ENCODE peak calls at places on chromosomes 7 and 10, in six cellular contexts. C is ovary, X is sigmoid colon, N is heart left ventricle, G is prostate gland, H is IMR-90. P is an unnamed sample.
A peak's percentile ranks its signal among the peaks of the same experiment; 100 is the strongest.

GRCh38 chr7:36939816-36940215 is 215.5 kb upstream of the AOAH start:
- DNase-seq in C (no peak), X (no peak), N (no peak), G (no peak), H (no peak), P (no peak)

GRCh38 chr7:145009866-145010265 is 174.0 kb upstream of the TPK1 start:
- DNase-seq in C (no peak), X (no peak), N (no peak), G (no peak), H (no peak), P (no peak)

GRCh38 chr7:117347962-117348672 is 25.3 kb upstream of the WNT2 start:
- DNase-seq in C (no peak), X (no peak), N (no peak), G (no peak), H (no peak), P (no peak)

GRCh38 chr10:6202098-6202683 is 541 bp upstream of the PFKFB3 start:
- DNase-seq in C (no peak), X (no peak), N (no peak), G (no peak), H (no peak), P (no peak)

GRCh38 chr7:51289608-51290370 is 26.8 kb downstream of the COBL start:
- DNase-seq in C (no peak), X (no peak), N (no peak), G (no peak), H (no peak), P (no peak)

GRCh38 chr10:92814790-92815189 is 33.5 kb upstream of the EXOC6 start:
- DNase-seq in C (no peak), X (no peak), N (no peak), G (no peak), H (no peak), P (no peak)

GRCh38 chr7:1664711-1665591 is 5.1 kb upstream of the ELFN1 start:
- DNase-seq in C (peak; percentile 82), X (peak; percentile 62), N (peak; percentile 63), G (peak; percentile 39), H (peak; percentile 41), P (peak; percentile 53)

GRCh38 chr7:103644319-103644718 is 198.3 kb upstream of the SLC26A5 start:
- DNase-seq in C (no peak), X (no peak), N (no peak), G (no peak), H (no peak), P (no peak)

GRCh38 chr10:16381083-16381482 is 55.7 kb upstream of the PTER start:
- DNase-seq in C (no peak), X (no peak), N (no peak), G (no peak), H (no peak), P (no peak)

GRCh38 chr10:83218205-83218604 is 921.1 kb upstream of the GHITM start:
- DNase-seq in C (no peak), X (no peak), N (no peak), G (no peak), H (no peak), P (no peak)

GRCh38 chr10:65861249-65861648 is 1064.6 kb upstream of the LRRTM3 start:
- DNase-seq in C (no peak), X (no peak), N (no peak), G (no peak), H (no peak), P (no peak)

GRCh38 chr10:4661572-4662255 is 164.3 kb upstream of the AKR1E2 start:
- DNase-seq in C (peak; percentile 42), X (peak; percentile 84), N (peak; percentile 83), G (peak; percentile 65), H (no peak), P (no peak)

GRCh38 chr7:40836218-40836617 is 701.4 kb downstream of the SUGCT start:
- DNase-seq in C (no peak), X (no peak), N (no peak), G (no peak), H (peak; percentile 21), P (no peak)

GRCh38 chr10:126935263-126935946 is 30.2 kb downstream of the DOCK1 start:
- DNase-seq in C (no peak), X (no peak), N (no peak), G (no peak), H (peak; percentile 34), P (no peak)

GRCh38 chr7:131235489-131236317 is 92.0 kb upstream of the MKLN1 start:
- DNase-seq in C (no peak), X (peak; percentile 71), N (peak; percentile 43), G (no peak), H (peak; percentile 100), P (peak; percentile 60)

GRCh38 chr10:103622935-103623574 is 129.6 kb downstream of the NEURL1 start:
- DNase-seq in C (no peak), X (no peak), N (no peak), G (no peak), H (no peak), P (no peak)

GRCh38 chr10:132236161-132236560 is 49.4 kb downstream of the DPYSL4 start:
- DNase-seq in C (no peak), X (no peak), N (no peak), G (no peak), H (no peak), P (no peak)

GRCh38 chr10:51214207-51214896 is 140.1 kb downstream of the PRKG1 start:
- DNase-seq in C (no peak), X (no peak), N (no peak), G (no peak), H (peak; percentile 30), P (no peak)

GRCh38 chr7:74479961-74480829 is 26.5 kb downstream of the GTF2IRD1 start:
- DNase-seq in C (peak; percentile 80), X (peak; percentile 96), N (peak; percentile 83), G (peak; percentile 79), H (peak; percentile 93), P (peak; percentile 94)

GRCh38 chr7:157432957-157433576 is 96.3 kb downstream of the DNAJB6 start:
- DNase-seq in C (peak; percentile 42), X (peak; percentile 57), N (no peak), G (peak; percentile 23), H (peak; percentile 17), P (no peak)

GRCh38 chr10:60466267-60467201 is 76.9 kb upstream of the ANK3 start:
- DNase-seq in C (no peak), X (no peak), N (no peak), G (no peak), H (peak; percentile 71), P (no peak)

GRCh38 chr7:41696323-41696916 is 6.5 kb downstream of the INHBA start:
- DNase-seq in C (peak; percentile 84), X (peak; percentile 86), N (peak; percentile 70), G (peak; percentile 74), H (peak; percentile 88), P (peak; percentile 78)

GRCh38 chr7:139431010-139431409 is 52.5 kb downstream of the KLRG2 start:
- DNase-seq in C (no peak), X (no peak), N (no peak), G (peak; percentile 80), H (no peak), P (peak; percentile 65)

GRCh38 chr10:84331091-84331490 is 2.7 kb downstream of the CCSER2 start:
- DNase-seq in C (no peak), X (no peak), N (no peak), G (no peak), H (no peak), P (no peak)

GRCh38 chr10:84685047-84685660 is 356.8 kb downstream of the CCSER2 start:
- DNase-seq in C (no peak), X (no peak), N (no peak), G (no peak), H (no peak), P (no peak)

GRCh38 chr7:23014681-23015080 is 751 bp upstream of the HYCC1 start:
- DNase-seq in C (no peak), X (no peak), N (no peak), G (no peak), H (no peak), P (no peak)

GRCh38 chr7:23011222-23011924 is 2.6 kb downstream of the HYCC1 start:
- DNase-seq in C (no peak), X (no peak), N (no peak), G (no peak), H (no peak), P (no peak)

GRCh38 chr7:23012186-23012585 is 1.7 kb downstream of the HYCC1 start:
- DNase-seq in C (no peak), X (no peak), N (no peak), G (no peak), H (no peak), P (no peak)

GRCh38 chr7:23013715-23014649 is at the start of gene HYCC1:
- DNase-seq in C (peak; percentile 98), X (peak; percentile 100), N (peak; percentile 99), G (peak; percentile 99), H (peak; percentile 99), P (peak; percentile 99)

GRCh38 chr7:23012797-23013714 is 874 bp downstream of the HYCC1 start:
- DNase-seq in C (peak; percentile 49), X (peak; percentile 76), N (peak; percentile 38), G (peak; percentile 5), H (no peak), P (peak; percentile 28)
- TF ChIP-seq CTCF in C (no peak), X (no peak), N (no peak), G (peak; percentile 6), H (no peak), P (no peak)

GRCh38 chr7:55893940-55894339 is 6.7 kb downstream of the ZNF713 start:
- DNase-seq in C (no peak), X (no peak), N (no peak), G (no peak), H (no peak), P (no peak)

GRCh38 chr7:55898287-55898686 is 11.0 kb downstream of the ZNF713 start:
- DNase-seq in C (no peak), X (no peak), N (no peak), G (no peak), H (no peak), P (no peak)

GRCh38 chr7:55895021-55895420 is 7.8 kb downstream of the ZNF713 start:
- DNase-seq in C (no peak), X (no peak), N (no peak), G (no peak), H (no peak), P (no peak)
- TF ChIP-seq POLR2A in C (no peak), X (no peak), N (no peak), G (no peak), H (no peak), P (no peak)

GRCh38 chr7:115676080-115676479 is 354.5 kb downstream of the TFEC start:
- DNase-seq in C (peak; percentile 24), X (peak; percentile 70), N (no peak), G (peak; percentile 27), H (peak; percentile 66), P (no peak)
- TF ChIP-seq CTCF in C (no peak), X (no peak), N (no peak), G (no peak), H (peak; percentile 60), P (no peak)

DNA sequence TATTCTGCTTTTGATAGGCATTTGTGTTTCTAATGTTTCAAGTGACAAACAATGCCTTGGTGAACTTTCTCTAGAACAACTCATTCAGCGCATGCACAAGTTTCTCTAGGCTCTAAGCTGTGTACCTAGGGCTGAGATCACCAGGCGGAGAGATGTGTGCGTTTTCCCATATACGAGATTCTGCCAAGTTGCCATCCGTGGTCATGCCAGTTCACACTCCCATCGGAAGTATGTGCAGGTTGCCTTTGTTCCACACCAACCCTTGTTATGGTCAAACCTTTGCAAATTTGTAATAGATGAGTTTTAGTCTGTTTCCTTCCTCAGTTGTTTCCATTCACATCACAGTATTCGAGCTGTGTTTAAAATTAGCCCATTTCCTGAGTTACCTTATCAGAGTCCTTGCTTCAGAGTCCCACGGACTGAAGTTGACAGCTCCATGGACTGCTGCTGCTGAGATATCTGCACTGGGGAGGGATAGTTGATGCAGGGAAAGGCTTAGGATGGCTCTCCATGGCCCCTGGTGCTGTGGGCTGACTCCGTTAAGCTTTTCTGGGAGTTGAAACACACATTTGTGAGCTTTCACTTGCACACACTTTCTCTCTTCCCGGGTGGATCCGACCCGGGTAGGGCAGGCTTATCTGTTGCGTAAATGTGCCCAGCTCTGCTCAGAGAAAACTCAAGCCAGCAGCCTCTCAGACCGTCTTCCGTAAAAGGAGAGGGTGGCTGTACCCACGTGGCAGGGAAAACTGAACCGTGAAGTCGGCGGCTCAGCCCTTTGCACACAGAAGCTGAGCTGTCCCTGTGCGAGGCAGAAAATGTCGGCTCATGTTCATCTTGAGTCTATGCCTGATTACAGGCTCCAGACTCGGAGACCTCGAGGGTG is 49.4 kb downstream of the HK1 start:
- DNase-seq in C (peak; percentile 52), X (peak; percentile 93), N (peak; percentile 77), G (peak; percentile 92), H (peak; percentile 63), P (peak; percentile 67)
- TF ChIP-seq POLR2A in C (no peak), X (peak; percentile 63), N (peak; percentile 57), G (peak; percentile 79), H (no peak), P (no peak)

P was measured in body of pancreas.